ENCODE peak calls at places on chromosomes 13 and 19, in six cellular contexts. T, Z, D, L, H and B are unnamed samples.

GRCh38 chr13:73158851-73159250 is 100.0 kb downstream of the KLF5 start:
- DNase-seq in T (no peak), Z (no peak), D (peak; percentile 43), L (peak; percentile 49), H (no peak), B (peak; percentile 67)

GRCh38 chr13:90622547-90622946 is 724.9 kb upstream of the MIR17HG start:
- DNase-seq in T (no peak), Z (no peak), D (peak; percentile 0), L (peak; percentile 3), H (no peak), B (peak; percentile 30)

GRCh38 chr13:99217461-99218101 is 16.9 kb downstream of the UBAC2 start:
- DNase-seq in T (no peak), Z (no peak), D (no peak), L (no peak), H (no peak), B (no peak)

GRCh38 chr19:47158879-47159509 is 28.4 kb downstream of the SAE1 start:
- DNase-seq in T (no peak), Z (no peak), D (no peak), L (peak; percentile 45), H (no peak), B (peak; percentile 36)

GRCh38 chr19:27679399-27679798 is 1533.6 kb downstream of the UQCRFS1 start:
- DNase-seq in T (no peak), Z (no peak), D (no peak), L (no peak), H (no peak), B (no peak)

GRCh38 chr19:54335164-54335563 is 3.8 kb downstream of the LILRA4 start:
- DNase-seq in T (no peak), Z (no peak), D (no peak), L (no peak), H (no peak), B (no peak)

GRCh38 chr19:7337380-7338194 is 11.2 kb upstream of the ARHGEF18 start:
- DNase-seq in T (no peak), Z (no peak), D (no peak), L (no peak), H (no peak), B (no peak)

GRCh38 chr13:39419866-39420265 is 183.1 kb downstream of the LHFPL6 start:
- DNase-seq in T (no peak), Z (no peak), D (no peak), L (no peak), H (no peak), B (no peak)

GRCh38 chr19:53157601-53158000 is 1.3 kb downstream of the ZNF347 start:
- DNase-seq in T (no peak), Z (no peak), D (peak; percentile 14), L (peak; percentile 22), H (no peak), B (peak; percentile 12)

GRCh38 chr13:73466561-73466960 is 407.8 kb downstream of the KLF5 start:
- DNase-seq in T (no peak), Z (no peak), D (no peak), L (no peak), H (no peak), B (no peak)

GRCh38 chr19:50510121-50510670 is 795 bp downstream of the JOSD2 start:
- DNase-seq in T (no peak), Z (no peak), D (no peak), L (peak; percentile 21), H (peak; percentile 51), B (no peak)

GRCh38 chr19:661427-662196 is 1.4 kb downstream of the RNF126 start:
- DNase-seq in T (no peak), Z (no peak), D (peak; percentile 18), L (no peak), H (peak; percentile 73), B (no peak)

GRCh38 chr13:106942558-106942957 is 374.6 kb upstream of the ARGLU1 start:
- DNase-seq in T (no peak), Z (no peak), D (no peak), L (no peak), H (no peak), B (no peak)

GRCh38 chr13:43008591-43008990 is 14.8 kb upstream of the DNAJC15 start:
- DNase-seq in T (no peak), Z (no peak), D (peak; percentile 37), L (no peak), H (no peak), B (no peak)

GRCh38 chr13:73740681-73741080 is 393.5 kb downstream of the KLF12 start:
- DNase-seq in T (no peak), Z (no peak), D (peak; percentile 68), L (peak; percentile 70), H (no peak), B (peak; percentile 28)

GRCh38 chr19:13507053-13507611 is 853 bp upstream of the CACNA1A start:
- DNase-seq in T (no peak), Z (no peak), D (peak; percentile 40), L (peak; percentile 40), H (no peak), B (no peak)

GRCh38 chr19:38837656-38838121 is 6.1 kb upstream of the ECH1 start:
- DNase-seq in T (no peak), Z (no peak), D (no peak), L (no peak), H (no peak), B (no peak)

GRCh38 chr13:31242342-31242741 is 42.6 kb downstream of the B3GLCT start:
- DNase-seq in T (no peak), Z (no peak), D (peak; percentile 50), L (peak; percentile 23), H (no peak), B (peak; percentile 10)

GRCh38 chr19:6020972-6021805 is 43.2 kb upstream of the RANBP3 start:
- DNase-seq in T (no peak), Z (no peak), D (no peak), L (no peak), H (peak; percentile 37), B (no peak)

GRCh38 chr13:91506759-91507158 is 108.3 kb downstream of the GPC5 start:
- DNase-seq in T (no peak), Z (no peak), D (no peak), L (no peak), H (no peak), B (no peak)

GRCh38 chr13:80840313-80840976 is 499.5 kb upstream of the SPRY2 start:
- DNase-seq in T (no peak), Z (no peak), D (peak; percentile 94), L (peak; percentile 97), H (no peak), B (peak; percentile 99)

GRCh38 chr13:60230593-60230992 is 66.9 kb upstream of the DIAPH3 start:
- DNase-seq in T (no peak), Z (no peak), D (peak; percentile 65), L (peak; percentile 62), H (no peak), B (peak; percentile 33)

GRCh38 chr19:24033962-24034342 is 53.0 kb upstream of the ZNF254 start:
- DNase-seq in T (peak; percentile 16), Z (peak; percentile 63), D (peak; percentile 66), L (peak; percentile 68), H (peak; percentile 72), B (peak; percentile 68)

GRCh38 chr19:6087074-6087506 is 23.2 kb downstream of the RFX2 start:
- DNase-seq in T (no peak), Z (no peak), D (no peak), L (no peak), H (peak; percentile 73), B (no peak)

GRCh38 chr13:25571237-25571636 is 199.5 kb downstream of the ATP8A2 start:
- DNase-seq in T (no peak), Z (no peak), D (no peak), L (no peak), H (no peak), B (no peak)

GRCh38 chr13:113162783-113163685 is 4.6 kb downstream of the PROZ start:
- DNase-seq in T (no peak), Z (no peak), D (no peak), L (no peak), H (no peak), B (no peak)

GRCh38 chr13:30418075-30418715 is 4.1 kb upstream of the UBE2L5 start:
- DNase-seq in T (no peak), Z (no peak), D (no peak), L (no peak), H (no peak), B (no peak)

GRCh38 chr19:5831152-5831551 is 8.3 kb downstream of the FUT6 start:
- DNase-seq in T (no peak), Z (no peak), D (no peak), L (no peak), H (no peak), B (no peak)

GRCh38 chr19:45406957-45407375 is 522 bp downstream of the POLR1G start:
- DNase-seq in T (no peak), Z (no peak), D (no peak), L (no peak), H (no peak), B (no peak)

GRCh38 chr19:49064768-49065611 is at the start of gene NTF4:
- DNase-seq in T (no peak), Z (no peak), D (no peak), L (peak; percentile 50), H (no peak), B (peak; percentile 21)
- H3K4me3 ChIP-seq in T (peak within 1 kb of the TSS; percentile 43), Z (no peak within 1 kb of the TSS), D (peak within 1 kb of the TSS; percentile 48), L (peak within 1 kb of the TSS; percentile 43), H (peak within 1 kb of the TSS; percentile 30), B (no peak within 1 kb of the TSS)

GRCh38 chr13:75639426-75639825 is 3.3 kb downstream of the LMO7 start:
- DNase-seq in T (no peak), Z (no peak), D (no peak), L (no peak), H (no peak), B (no peak)
- H3K4me3 ChIP-seq in T (no peak overlapping the region), Z (no peak overlapping the region), D (peak overlapping the region; percentile 99), L (no peak overlapping the region), H (no peak overlapping the region), B (peak overlapping the region; percentile 1)

GRCh38 chr19:48681127-48681470 is 8.3 kb upstream of the NTN5 start:
- DNase-seq in T (no peak), Z (no peak), D (peak; percentile 56), L (peak; percentile 93), H (no peak), B (peak; percentile 76)

GRCh38 chr19:48686103-48686502 is 9.7 kb upstream of the FUT2 start:
- DNase-seq in T (no peak), Z (no peak), D (no peak), L (no peak), H (no peak), B (no peak)

GRCh38 chr19:48680436-48681126 is 7.8 kb upstream of the NTN5 start:
- DNase-seq in T (no peak), Z (no peak), D (no peak), L (no peak), H (no peak), B (no peak)

GRCh38 chr19:48685583-48685982 is 10.2 kb upstream of the FUT2 start:
- DNase-seq in T (no peak), Z (no peak), D (no peak), L (no peak), H (no peak), B (no peak)

DNA sequence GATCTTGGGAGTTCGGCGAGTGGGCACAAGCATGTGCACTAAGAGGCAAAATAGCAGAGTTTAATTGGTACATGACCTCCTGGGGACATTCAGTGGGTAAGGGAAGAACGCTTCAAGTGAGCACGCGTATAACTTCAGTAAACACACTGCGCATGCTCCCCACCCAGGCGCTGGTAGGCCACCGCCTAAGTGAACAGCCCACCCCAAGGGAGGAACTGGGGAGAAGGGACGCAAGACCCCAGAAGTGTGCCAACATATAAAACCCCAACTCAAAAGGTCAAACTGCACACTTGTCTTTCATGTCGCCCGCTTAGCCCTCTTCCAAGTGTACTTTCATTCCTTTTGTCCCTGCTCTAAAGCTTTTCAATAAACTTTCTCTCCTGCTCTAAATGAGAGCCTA is 10.5 kb upstream of the NTN5 start:
- DNase-seq in T (no peak), Z (peak; percentile 61), D (peak; percentile 31), L (peak; percentile 65), H (no peak), B (peak; percentile 57)
- H3K4me3 ChIP-seq in T (peak overlapping the region; percentile 16), Z (no peak overlapping the region), D (no peak overlapping the region), L (no peak overlapping the region), H (no peak overlapping the region), B (no peak overlapping the region)

GRCh38 chr13:51644649-51645048 is 60.4 kb downstream of the WDFY2 start:
- DNase-seq in T (no peak), Z (no peak), D (peak; percentile 42), L (peak; percentile 62), H (no peak), B (peak; percentile 61)
- H3K4me3 ChIP-seq in T (no peak overlapping the region), Z (no peak overlapping the region), D (no peak overlapping the region), L (no peak overlapping the region), H (no peak overlapping the region), B (no peak overlapping the region)